ENCODE peak calls at places on chromosomes 5 and 9, in nine cellular contexts. K is IMR-90; F is dorsolateral prefrontal cortex; A is CD4-positive, alpha-beta memory T cell; Q is AG04450; M is brain microvascular endothelial cell; Y is PC-3; U is sigmoid colon; W is body of pancreas. E is an unnamed sample.

GRCh38 chr5:51203598-51203997 is 179.7 kb upstream of the ISL1 start:
- DNase-seq in Y (no peak), U (no peak), K (no peak), M (no peak), W (no peak), Q (no peak), F (no peak), A (no peak), E (no peak)

GRCh38 chr5:108238936-108239887 is 142.7 kb downstream of the FBXL17 start:
- DNase-seq in Y (peak; percentile 27), W (no peak), M (no peak), Q (no peak), A (no peak), K (no peak), U (no peak), F (no peak), E (no peak)

GRCh38 chr5:125376059-125376641 is 629.7 kb upstream of the ZNF608 start:
- DNase-seq in A (no peak), Q (no peak), U (no peak), Y (no peak), K (no peak), M (no peak), F (no peak), W (no peak), E (no peak)

GRCh38 chr5:72433520-72433919 is 73.7 kb downstream of the ZNF366 start:
- DNase-seq in M (no peak), Y (no peak), F (no peak), Q (no peak), U (no peak), K (no peak), W (no peak), A (no peak), E (no peak)

GRCh38 chr5:56601641-56602071 is 213.7 kb upstream of the MAP3K1 start:
- DNase-seq in Y (no peak), K (peak; percentile 85), M (no peak), A (no peak), F (no peak), U (no peak), Q (peak; percentile 39), W (no peak), E (no peak)

GRCh38 chr5:159713254-159713653 is 203.0 kb upstream of the ADRA1B start:
- DNase-seq in K (no peak), M (no peak), W (no peak), U (no peak), Q (no peak), F (no peak), Y (no peak), A (no peak), E (no peak)

GRCh38 chr5:138824516-138824915 is 50.6 kb downstream of the LRRTM2 start:
- DNase-seq in W (no peak), M (peak; percentile 30), K (peak; percentile 15), A (no peak), U (no peak), F (no peak), Y (no peak), Q (no peak), E (no peak)

GRCh38 chr9:129383005-129383414 is 204.9 kb upstream of the IER5L start:
- DNase-seq in W (peak; percentile 93), U (peak; percentile 76), M (no peak), Y (peak; percentile 79), Q (no peak), K (no peak), F (no peak), A (no peak), E (no peak)

GRCh38 chr9:96418920-96419690 is 935 bp upstream of the ZNF367 start:
- DNase-seq in U (peak; percentile 82), Y (peak; percentile 67), K (peak; percentile 13), Q (peak; percentile 16), F (peak; percentile 78), A (peak; percentile 60), W (peak; percentile 62), M (peak; percentile 3), E (no peak)

GRCh38 chr9:105431413-105432246 is 16.2 kb upstream of the FSD1L start:
- DNase-seq in A (no peak), Q (no peak), K (no peak), W (no peak), M (no peak), U (no peak), F (no peak), Y (no peak), E (no peak)

GRCh38 chr9:133991964-133992779 is at the start of gene VAV2:
- DNase-seq in A (peak; percentile 15), M (no peak), F (no peak), U (peak; percentile 84), W (peak; percentile 75), Y (peak; percentile 63), Q (no peak), K (peak; percentile 45), E (peak; percentile 27)

GRCh38 chr5:54309237-54309636 is 1.1 kb downstream of the ARL15 start:
- DNase-seq in F (no peak), W (no peak), Y (no peak), K (peak; percentile 15), M (peak; percentile 1), U (no peak), Q (no peak), A (no peak), E (no peak)

GRCh38 chr9:137479315-137479861 is 20.3 kb upstream of the NSMF start:
- DNase-seq in W (no peak), F (peak; percentile 44), U (no peak), K (peak; percentile 11), Y (no peak), Q (no peak), M (no peak), A (no peak), E (no peak)

GRCh38 chr5:79754865-79755555 is 65.4 kb downstream of the CMYA5 start:
- DNase-seq in A (no peak), M (no peak), U (no peak), F (no peak), K (no peak), Q (no peak), W (no peak), Y (no peak), E (no peak)

GRCh38 chr5:127957183-127957582 is 126.4 kb upstream of the SLC12A2 start:
- DNase-seq in W (no peak), A (no peak), Y (peak; percentile 62), Q (peak; percentile 27), M (peak; percentile 34), F (peak; percentile 63), K (peak; percentile 72), U (peak; percentile 89), E (no peak)

GRCh38 chr9:36995927-36996471 is 38.1 kb downstream of the PAX5 start:
- DNase-seq in W (peak; percentile 77), Q (peak; percentile 15), U (no peak), A (peak; percentile 53), K (peak; percentile 53), M (peak; percentile 51), Y (peak; percentile 69), F (no peak), E (peak; percentile 48)

GRCh38 chr9:36993933-36994764 is 39.9 kb downstream of the PAX5 start:
- DNase-seq in W (no peak), U (no peak), F (no peak), Q (no peak), Y (no peak), M (no peak), A (no peak), K (no peak), E (no peak)

GRCh38 chr9:36996677-36997076 is 37.4 kb downstream of the PAX5 start:
- DNase-seq in Y (no peak), M (no peak), Q (no peak), K (no peak), A (no peak), F (no peak), W (no peak), U (no peak), E (no peak)

GRCh38 chr9:36999728-37000333 is 34.2 kb downstream of the PAX5 start:
- DNase-seq in Q (no peak), M (no peak), K (no peak), A (no peak), F (no peak), U (no peak), W (no peak), Y (no peak), E (no peak)

DNA sequence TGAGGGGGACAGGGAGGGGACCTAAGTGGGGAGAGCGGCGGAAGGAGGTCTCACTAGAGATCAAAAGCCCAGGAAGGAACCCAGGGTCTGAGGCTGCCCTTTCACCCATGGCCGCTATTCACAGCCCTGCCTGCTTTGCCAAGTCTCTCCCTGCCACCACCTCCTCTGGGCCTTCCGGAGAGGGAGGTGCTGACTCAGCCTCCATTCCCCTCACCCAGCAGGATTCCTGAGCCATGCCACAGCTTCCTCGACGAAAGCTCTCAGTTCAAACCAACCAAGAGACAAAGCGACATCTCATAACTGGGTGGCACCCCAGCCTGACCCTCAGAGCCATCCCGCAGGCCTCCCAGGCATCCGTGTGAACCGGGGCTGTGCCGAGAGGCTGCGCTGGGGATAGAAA is 36.7 kb downstream of the PAX5 start:
- DNase-seq in Q (no peak), A (no peak), M (peak; percentile 3), U (no peak), W (no peak), F (no peak), K (peak; percentile 15), Y (peak; percentile 65), E (no peak)
- H3K27me3 ChIP-seq in Q (peaks cover 43% of the 10 kb centered on the region), A (peaks cover 4% of the 10 kb centered on the region), M (peaks cover 22% of the 10 kb centered on the region), U (peaks cover 37% of the 10 kb centered on the region), W (no peaks in the 10 kb centered on the region), F (peaks cover 39% of the 10 kb centered on the region), K (peaks cover 58% of the 10 kb centered on the region), Y (no peaks in the 10 kb centered on the region), E (peaks cover 22% of the 10 kb centered on the region)

GRCh38 chr9:130458027-130458803 is 13.5 kb downstream of the ASS1 start:
- DNase-seq in A (no peak), Y (no peak), K (no peak), U (no peak), F (no peak), M (no peak), Q (no peak), W (no peak), E (no peak)
- H3K27me3 ChIP-seq in A (no peaks in the 10 kb centered on the region), Y (no peaks in the 10 kb centered on the region), K (peaks cover 7% of the 10 kb centered on the region), U (no peaks in the 10 kb centered on the region), F (peaks cover 10% of the 10 kb centered on the region), M (peaks cover 6% of the 10 kb centered on the region), Q (peaks cover 7% of the 10 kb centered on the region), W (no peaks in the 10 kb centered on the region), E (peaks cover 16% of the 10 kb centered on the region)

DNA sequence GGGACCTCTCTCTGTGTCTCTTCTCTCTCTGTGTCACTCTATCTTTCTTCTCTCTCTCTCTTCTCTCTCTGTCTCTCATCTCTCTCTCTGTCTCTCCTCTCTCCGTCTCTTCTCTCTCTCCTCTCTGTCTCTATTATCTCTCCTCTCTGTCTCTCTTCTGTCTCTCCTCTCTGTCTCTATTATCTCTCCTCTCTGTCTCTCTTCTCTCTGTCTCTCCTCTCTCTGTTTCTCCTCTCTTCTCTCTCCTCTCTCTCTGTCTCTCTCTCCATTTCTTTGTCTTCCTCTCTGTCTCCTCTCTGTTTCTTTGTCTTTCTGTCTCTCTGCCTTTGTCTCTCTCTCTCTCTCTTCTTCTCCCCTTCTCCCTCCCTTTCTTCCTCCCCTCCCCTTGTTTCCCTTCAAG is 3.2 kb upstream of the OLFM1 start:
- DNase-seq in W (no peak), Y (no peak), M (no peak), F (no peak), K (no peak), Q (no peak), A (no peak), U (no peak), E (no peak)
- H3K27me3 ChIP-seq in W (no peaks in the 10 kb centered on the region), Y (peaks cover 13% of the 10 kb centered on the region), M (peaks cover 26% of the 10 kb centered on the region), F (peaks cover 18% of the 10 kb centered on the region), K (peaks cover 54% of the 10 kb centered on the region), Q (peaks cover 32% of the 10 kb centered on the region), A (no peaks in the 10 kb centered on the region), U (peaks cover 26% of the 10 kb centered on the region), E (peaks cover 49% of the 10 kb centered on the region)

DNA sequence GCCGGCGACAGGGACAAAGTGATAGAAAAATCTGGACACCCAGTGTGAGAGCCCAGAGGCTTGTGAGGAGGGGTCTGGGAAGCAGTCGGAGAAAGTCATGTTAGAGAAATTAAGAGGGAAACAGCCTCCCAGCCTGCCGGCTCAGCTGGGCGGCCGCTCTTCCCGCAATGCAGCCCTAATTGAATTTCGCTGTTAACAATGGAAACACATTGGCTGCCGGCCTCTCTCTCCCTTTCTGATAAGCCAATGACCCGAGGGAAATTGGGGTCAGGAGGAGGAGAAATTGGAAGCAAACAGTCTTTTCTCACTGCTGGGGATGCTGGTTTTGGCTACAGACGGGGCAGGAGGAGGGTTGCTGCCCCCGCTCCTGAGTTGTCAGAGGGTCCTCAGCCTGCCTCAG is 32.2 kb downstream of the HK3 start:
- DNase-seq in W (no peak), M (no peak), F (no peak), Q (no peak), A (no peak), U (no peak), Y (no peak), K (no peak), E (no peak)
- H3K27me3 ChIP-seq in W (no peaks in the 10 kb centered on the region), M (peaks cover 52% of the 10 kb centered on the region), F (no peaks in the 10 kb centered on the region), Q (peaks cover 52% of the 10 kb centered on the region), A (no peaks in the 10 kb centered on the region), U (peaks cover 23% of the 10 kb centered on the region), Y (peaks cover 13% of the 10 kb centered on the region), K (peaks cover 63% of the 10 kb centered on the region), E (peaks cover 47% of the 10 kb centered on the region)

E was measured in CD4-positive, alpha-beta T cell.